ENCODE peak calls at places on chromosomes 3 and 15, in six cellular contexts. Y is transverse colon, F is stomach, X is IMR-90, L is spleen, A is adrenal gland. I is an unnamed sample.

GRCh38 chr3:58144478-58145142 is 66.2 kb downstream of the DNASE1L3 start:
- DNase-seq in Y (no peak), A (no peak), L (no peak), X (no peak), F (no peak), I (no peak)

GRCh38 chr3:125042725-125043406 is 12.9 kb downstream of the HEG1 start:
- DNase-seq in L (no peak), X (peak; percentile 50), Y (no peak), F (no peak), A (peak; percentile 45), I (peak; percentile 73)

GRCh38 chr3:111681705-111682426 is 86.7 kb upstream of the ZBED2 start:
- DNase-seq in L (no peak), A (no peak), F (no peak), X (no peak), Y (no peak), I (no peak)

GRCh38 chr15:80689297-80689696 is 5.8 kb upstream of the ABHD17C start:
- DNase-seq in X (no peak), L (no peak), F (no peak), Y (no peak), A (no peak), I (no peak)

GRCh38 chr15:85702321-85703230 is 92.1 kb downstream of the KLHL25 start:
- DNase-seq in A (no peak), Y (no peak), F (no peak), L (no peak), X (peak; percentile 75), I (no peak)

GRCh38 chr3:121362035-121362734 is 183.6 kb downstream of the POLQ start:
- DNase-seq in F (no peak), X (no peak), Y (no peak), L (no peak), A (no peak), I (no peak)

GRCh38 chr3:53222183-53222901 is 33.5 kb downstream of the TKT start:
- DNase-seq in X (no peak), A (no peak), Y (no peak), L (peak; percentile 69), F (no peak), I (no peak)

GRCh38 chr15:40807888-40808194 is 568 bp upstream of the DNAJC17 start:
- DNase-seq in L (no peak), A (no peak), F (no peak), Y (no peak), X (peak; percentile 40), I (no peak)

GRCh38 chr3:117346878-117347277 is 637.3 kb downstream of the TUSC7 start:
- DNase-seq in X (no peak), F (no peak), L (no peak), A (no peak), Y (no peak), I (no peak)

GRCh38 chr3:64242435-64242834 is 17.2 kb upstream of the PRICKLE2 start:
- DNase-seq in L (no peak), F (peak; percentile 36), Y (no peak), X (no peak), A (no peak), I (peak; percentile 74)

GRCh38 chr15:62469874-62470688 is 305.0 kb upstream of the C2CD4B start:
- DNase-seq in F (no peak), Y (no peak), A (no peak), L (no peak), X (peak; percentile 90), I (peak; percentile 71)

GRCh38 chr3:23738946-23739345 is 66.8 kb upstream of the UBE2E1 start:
- DNase-seq in Y (no peak), A (no peak), L (no peak), F (no peak), X (peak; percentile 17), I (no peak)

GRCh38 chr15:28978011-28978378 is 92.2 kb downstream of the APBA2 start:
- DNase-seq in F (no peak), X (no peak), L (no peak), Y (no peak), A (no peak), I (no peak)

GRCh38 chr3:11482024-11482423 is 161.7 kb downstream of the VGLL4 start:
- DNase-seq in L (no peak), F (peak; percentile 62), A (no peak), Y (peak; percentile 30), X (peak; percentile 54), I (peak; percentile 35)

GRCh38 chr3:41701196-41701698 is 260.7 kb downstream of the ULK4 start:
- DNase-seq in X (no peak), F (no peak), L (no peak), Y (no peak), A (no peak), I (no peak)

GRCh38 chr3:17039579-17039978 is 154.8 kb downstream of the PLCL2 start:
- DNase-seq in F (no peak), A (no peak), Y (no peak), L (no peak), X (peak; percentile 92), I (no peak)

GRCh38 chr3:123632161-123632655 is 47.4 kb upstream of the HACD2 start:
- DNase-seq in A (peak; percentile 43), Y (peak; percentile 25), F (no peak), X (peak; percentile 80), L (no peak), I (peak; percentile 57)

GRCh38 chr3:171710359-171710758 is 99.9 kb downstream of the PLD1 start:
- DNase-seq in X (no peak), A (no peak), F (no peak), L (no peak), Y (no peak), I (no peak)

GRCh38 chr3:124601189-124601588 is 129.1 kb upstream of the UMPS start:
- DNase-seq in X (no peak), F (no peak), L (no peak), A (no peak), Y (no peak), I (peak; percentile 29)

DNA sequence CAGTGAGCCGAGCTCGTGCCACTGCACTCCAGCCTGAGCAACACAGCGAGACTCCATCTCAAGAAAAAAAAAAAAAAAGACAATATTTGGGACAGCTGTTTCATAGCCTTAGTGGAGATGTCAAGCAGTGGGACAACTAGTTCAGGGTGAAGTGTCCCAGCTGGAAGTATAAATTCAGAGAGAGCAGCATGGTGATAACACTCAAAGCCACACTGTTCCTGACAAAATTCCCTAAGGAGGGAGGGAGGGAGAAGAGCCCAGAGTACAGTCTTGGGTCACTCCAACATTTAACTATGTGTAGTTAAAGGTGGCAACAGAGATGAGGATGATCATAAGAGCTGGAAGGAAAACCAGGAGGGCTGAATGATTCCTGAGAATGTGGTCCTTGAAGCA is 21.1 kb upstream of the IP6K2 start:
- DNase-seq in A (no peak), F (no peak), L (no peak), Y (no peak), X (no peak), I (no peak)
- H3K27ac ChIP-seq in A (no peak overlapping the region), F (peak overlapping the region; percentile 53), L (peak overlapping the region; percentile 77), Y (peak overlapping the region; percentile 86), X (no peak overlapping the region), I (no peak overlapping the region)

GRCh38 chr3:100400424-100400781 is 486 bp downstream of the TOMM70 start:
- DNase-seq in X (peak; percentile 17), F (no peak), A (peak; percentile 26), L (no peak), Y (no peak), I (no peak)

GRCh38 chr3:100401674-100402036 is 316 bp downstream of the LNP1 start:
- DNase-seq in L (peak; percentile 86), A (peak; percentile 33), F (no peak), Y (peak; percentile 29), X (peak; percentile 56), I (peak; percentile 44)

GRCh38 chr3:100400782-100401673 is at the start of the genes LNP1 and TOMM70:
- DNase-seq in L (peak; percentile 97), X (peak; percentile 96), Y (peak; percentile 98), A (peak; percentile 98), F (peak; percentile 98), I (peak; percentile 100)

GRCh38 chr3:100396967-100397366 is 3.9 kb downstream of the TOMM70 start:
- DNase-seq in X (no peak), A (no peak), F (no peak), Y (no peak), L (no peak), I (no peak)

DNA sequence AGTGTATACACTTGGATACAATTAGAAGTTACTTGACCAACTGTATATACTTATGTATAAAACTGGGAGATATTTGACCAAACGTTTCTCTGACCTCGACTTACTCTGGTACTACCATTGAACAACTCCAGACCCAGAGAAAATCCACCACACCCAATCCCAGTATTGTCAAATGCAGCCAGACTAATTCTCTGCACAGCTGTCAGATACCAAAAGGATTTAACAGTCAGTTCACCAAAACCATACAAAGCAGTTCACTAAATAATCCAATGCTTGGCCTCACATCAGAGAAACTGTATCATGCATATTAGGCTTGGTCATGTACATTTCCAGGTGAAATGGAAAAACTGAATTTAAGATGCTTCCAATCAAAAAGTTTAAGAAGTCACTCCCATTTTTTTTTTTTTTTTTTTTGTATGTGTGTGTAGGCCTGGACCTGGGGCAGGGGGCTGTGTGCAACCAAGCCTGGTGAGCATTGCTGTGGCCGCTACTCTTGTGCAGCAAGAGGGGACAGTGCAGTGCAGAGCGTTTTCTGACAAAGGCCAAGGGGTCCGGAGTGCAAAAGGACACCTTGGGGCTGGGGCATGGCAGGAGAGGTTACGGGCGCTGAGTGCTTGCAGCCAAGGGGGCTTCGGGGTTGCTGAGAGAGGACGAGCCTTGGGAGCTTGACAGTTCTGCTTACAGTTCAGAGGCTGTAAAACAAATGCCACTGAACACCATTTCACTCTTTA is 1.4 kb downstream of the TOMM70 start:
- DNase-seq in F (no peak), L (peak; percentile 76), A (no peak), X (no peak), Y (no peak), I (no peak)
- TF ChIP-seq CTCF in F (no peak), L (no peak), A (no peak), X (no peak), Y (no peak), I (no peak)

DNA sequence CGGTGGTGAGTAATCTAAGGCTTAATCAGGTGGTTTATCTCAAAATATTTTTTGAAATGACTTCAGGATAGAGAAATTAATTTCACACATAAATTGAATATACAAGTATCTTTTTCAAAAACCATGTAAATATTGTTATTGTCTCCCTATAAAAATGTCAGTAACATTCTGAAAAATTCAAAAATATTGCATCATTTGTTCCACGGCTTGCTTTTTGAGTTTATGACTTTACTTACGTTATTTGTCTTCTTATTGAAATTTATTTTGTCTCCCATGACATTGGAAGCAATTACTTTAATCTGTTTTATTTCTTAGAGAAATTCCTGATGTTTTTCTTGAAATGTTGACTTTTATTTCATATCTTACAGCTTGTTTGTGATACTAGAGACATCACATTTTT is 56.9 kb upstream of the P2RY1 start:
- DNase-seq in A (no peak), Y (no peak), L (no peak), F (no peak), X (no peak), I (no peak)
- TF ChIP-seq POLR2A in A (no peak), Y (no peak), L (no peak), F (no peak), X (no peak), I (no peak)

DNA sequence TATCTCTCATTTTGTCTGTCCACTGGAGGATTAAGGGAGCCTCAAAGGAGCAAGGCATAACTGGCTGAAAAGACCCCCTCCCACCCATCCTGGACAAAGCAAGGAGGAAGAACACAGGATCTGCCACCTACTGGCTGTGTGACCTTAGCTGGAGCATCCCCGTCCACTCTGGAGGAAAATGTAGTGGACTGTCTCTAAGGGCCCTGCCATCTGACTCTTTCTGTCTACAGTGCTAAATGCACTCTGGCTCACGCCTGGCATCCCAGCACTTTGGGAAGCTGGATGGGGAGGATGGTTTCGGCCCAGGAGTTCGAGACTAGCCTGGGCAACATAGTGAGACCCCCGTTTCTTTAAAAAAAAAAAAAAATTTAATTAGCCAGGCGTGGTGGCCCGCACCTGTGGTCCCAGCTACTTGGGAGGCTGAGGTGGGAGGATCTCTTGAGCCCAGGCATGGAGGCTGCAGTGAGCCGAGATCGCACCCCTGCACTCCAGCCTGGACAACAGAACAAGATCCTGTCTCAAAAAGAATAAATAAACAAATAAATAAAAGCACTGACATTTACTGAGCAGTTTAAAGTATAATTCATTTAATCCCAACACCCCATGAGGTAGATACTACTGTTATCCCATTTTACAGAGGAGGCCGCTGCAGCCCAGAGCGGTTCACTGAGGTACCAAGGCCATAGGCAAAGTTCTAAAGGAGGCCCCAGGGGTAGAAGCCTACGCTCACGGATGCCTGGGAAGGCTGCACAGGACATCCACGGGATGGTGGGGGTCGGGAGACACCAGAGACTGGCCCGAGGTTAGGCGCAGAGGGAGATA is 1.1 kb downstream of the TBC1D2B start:
- DNase-seq in Y (no peak), A (no peak), X (no peak), F (no peak), L (no peak), I (peak; percentile 11)
- H3K27ac ChIP-seq in Y (peak overlapping the region; percentile 97), A (peak overlapping the region; percentile 75), X (peak overlapping the region; percentile 97), F (peak overlapping the region; percentile 92), L (peak overlapping the region; percentile 97), I (peak overlapping the region; percentile 91)